ENCODE peak calls at places on chromosomes 11 and 22, in nine cellular contexts. R is GM19239; U is CD8-positive, alpha-beta memory T cell; M is activated effector memory CD4-positive, alpha-beta T cell treated with anti-CD3 and anti-CD28 coated beads, Interleukin-2, amount 50 U/mL, for 16 hours; V is H9; P is foreskin fibroblast; C is adipocyte; Q is head of caudate nucleus; Y is dermis blood vessel endothelial cell. W is an unnamed sample.

GRCh38 chr11:35330924-35331323 is 88.4 kb downstream of the SLC1A2 start:
- DNase-seq in U (peak; percentile 48), P (no peak), M (peak; percentile 70), R (no peak), Y (no peak), Q (no peak), C (no peak), V (no peak), W (no peak)

GRCh38 chr11:62507023-62507422 is 39.6 kb downstream of the AHNAK start:
- DNase-seq in Y (no peak), M (no peak), P (no peak), R (no peak), V (no peak), U (no peak), C (no peak), Q (no peak), W (no peak)

GRCh38 chr11:7851391-7851790 is 54.6 kb upstream of the OR5P2 start:
- DNase-seq in M (no peak), Q (no peak), R (no peak), V (no peak), U (no peak), C (no peak), Y (no peak), P (no peak), W (no peak)

GRCh38 chr11:23789938-23790371 is 706.9 kb upstream of the LUZP2 start:
- DNase-seq in Y (no peak), R (no peak), M (no peak), U (no peak), P (peak; percentile 8), Q (no peak), C (peak; percentile 44), V (no peak), W (no peak)

GRCh38 chr11:1087961-1088926 is 13.6 kb downstream of the MUC2 start:
- DNase-seq in V (peak; percentile 69), U (no peak), P (no peak), Q (no peak), Y (no peak), C (no peak), M (no peak), R (no peak), W (no peak)

GRCh38 chr22:17172172-17172833 is 13.2 kb upstream of the HDHD5 start:
- DNase-seq in P (no peak), R (no peak), U (no peak), C (no peak), M (peak; percentile 63), Y (no peak), V (peak; percentile 66), Q (peak; percentile 51), W (no peak)

GRCh38 chr11:113474362-113475159 is 637 bp downstream of the DRD2 start:
- DNase-seq in U (peak; percentile 6), P (peak; percentile 56), C (peak; percentile 83), Q (peak; percentile 79), M (peak; percentile 76), V (peak; percentile 91), R (peak; percentile 48), Y (peak; percentile 85), W (peak; percentile 20)

GRCh38 chr11:129192150-129192549 is at the start of gene ARHGAP32:
- DNase-seq in Q (no peak), V (no peak), C (no peak), U (peak; percentile 10), R (no peak), P (no peak), M (no peak), Y (no peak), W (no peak)

GRCh38 chr11:108757630-108758029 is 92.8 kb downstream of the DDX10 start:
- DNase-seq in V (no peak), P (no peak), C (no peak), Y (no peak), Q (no peak), M (no peak), R (no peak), U (no peak), W (no peak)

GRCh38 chr11:6452219-6452618 is 11.4 kb upstream of the HPX start:
- DNase-seq in P (no peak), V (no peak), M (no peak), Q (no peak), R (no peak), C (peak; percentile 22), Y (no peak), U (no peak), W (no peak)

GRCh38 chr11:789951-790350 is at the start of gene CEND1:
- DNase-seq in V (no peak), M (peak; percentile 81), U (no peak), R (no peak), Y (peak; percentile 36), Q (peak; percentile 90), P (peak; percentile 63), C (peak; percentile 73), W (peak; percentile 57)

GRCh38 chr11:17939542-17939941 is 73.3 kb downstream of the SERGEF start:
- DNase-seq in C (no peak), Y (no peak), V (no peak), M (no peak), U (no peak), P (no peak), R (no peak), Q (no peak), W (no peak)

GRCh38 chr11:17802491-17802890 is 67.9 kb downstream of the KCNC1 start:
- DNase-seq in V (no peak), Q (no peak), P (no peak), R (no peak), C (no peak), Y (no peak), M (no peak), U (no peak), W (no peak)

GRCh38 chr22:26939466-26939865 is 282.1 kb downstream of the MIAT start:
- DNase-seq in C (no peak), U (no peak), Y (no peak), R (no peak), Q (no peak), P (no peak), V (no peak), M (no peak), W (no peak)

GRCh38 chr11:1573077-1573846 is 1.2 kb upstream of the DUSP8 start:
- DNase-seq in Y (no peak), R (peak; percentile 14), M (peak; percentile 78), P (no peak), Q (peak; percentile 62), C (peak; percentile 24), V (no peak), U (peak; percentile 44), W (no peak)

GRCh38 chr11:122202951-122203456 is 87.0 kb upstream of the BLID start:
- DNase-seq in R (peak; percentile 50), Y (peak; percentile 81), U (no peak), Q (peak; percentile 89), V (peak; percentile 81), M (peak; percentile 69), C (peak; percentile 92), P (peak; percentile 71), W (peak; percentile 30)

GRCh38 chr11:28838741-28839140 is 730.6 kb downstream of the METTL15 start:
- DNase-seq in Y (no peak), R (no peak), Q (no peak), U (no peak), C (peak; percentile 55), V (no peak), P (peak; percentile 25), M (no peak), W (no peak)

GRCh38 chr11:14148653-14149273 is 186.2 kb downstream of the SPON1 start:
- DNase-seq in Y (peak; percentile 51), U (no peak), Q (no peak), M (no peak), P (no peak), R (no peak), V (no peak), C (peak; percentile 70), W (no peak)

GRCh38 chr11:86799680-86800075 is 664 bp upstream of the PRSS23 start:
- DNase-seq in M (no peak), Y (peak; percentile 36), V (peak; percentile 52), P (no peak), C (no peak), R (no peak), U (no peak), Q (no peak), W (no peak)

GRCh38 chr11:122242731-122243130 is 126.7 kb upstream of the BLID start:
- DNase-seq in M (no peak), Q (no peak), U (no peak), Y (peak; percentile 78), P (no peak), R (no peak), C (no peak), V (no peak), W (no peak)

GRCh38 chr11:119218141-119218878 is 12.2 kb downstream of the CBL start:
- DNase-seq in Y (peak; percentile 72), M (no peak), R (no peak), U (no peak), P (peak; percentile 95), C (peak; percentile 70), V (no peak), Q (no peak), W (no peak)

GRCh38 chr22:21450858-21451331 is 16.3 kb upstream of the TMEM191C start:
- DNase-seq in P (no peak), V (peak; percentile 3), Y (no peak), U (no peak), M (peak; percentile 44), R (no peak), Q (no peak), C (no peak), W (no peak)

GRCh38 chr11:1907955-1908354 is 11.5 kb upstream of the TNNT3 start:
- DNase-seq in P (no peak), U (no peak), V (no peak), Y (peak; percentile 15), C (no peak), M (no peak), Q (no peak), R (no peak), W (no peak)

GRCh38 chr11:75576445-75577049 is 14.5 kb downstream of the SERPINH1 start:
- DNase-seq in M (no peak), Y (no peak), P (no peak), Q (no peak), V (peak; percentile 77), R (peak; percentile 58), C (peak; percentile 62), U (no peak), W (no peak)

GRCh38 chr11:2271327-2272240 is 1.2 kb upstream of the ASCL2 start:
- DNase-seq in M (no peak), V (peak; percentile 37), Q (no peak), U (no peak), C (no peak), R (no peak), Y (no peak), P (no peak), W (no peak)